ENCODE peak calls at places on chromosomes 7 and 10, in ten cellular contexts. G is neuronal stem cell, X is aorta, V is IMR-90, Y is heart left ventricle, M is NT2/D1, J is thyroid gland, C is AG10803, F is brain microvascular endothelial cell, W is uterus. O is an unnamed sample.

GRCh38 chr10:22334414-22335203 is 10.7 kb upstream of the SPAG6 start:
- DNase-seq in G (peak), W (no peak), C (no peak), Y (no peak), J (no peak), F (no peak), M (no peak), X (peak), V (no peak), O (no peak)

GRCh38 chr7:102390697-102391484 is 5.3 kb upstream of the PRKRIP1 start:
- DNase-seq in V (peak), C (peak), W (peak), G (peak), J (peak), X (peak), Y (peak), M (peak), F (peak), O (peak)

GRCh38 chr10:73793456-73793855 is 8.1 kb downstream of the ZSWIM8 start:
- DNase-seq in V (no peak), M (no peak), J (no peak), X (peak), F (no peak), Y (no peak), W (no peak), G (no peak), C (no peak), O (no peak)

GRCh38 chr10:18140149-18140956 is at the start of gene CACNB2:
- DNase-seq in F (no peak), G (peak), J (peak), Y (peak), M (no peak), X (peak), C (peak), W (peak), V (peak), O (peak)

GRCh38 chr7:129786825-129787563 is 165.8 kb downstream of the UBE2H start:
- DNase-seq in W (no peak), M (no peak), X (no peak), J (no peak), F (no peak), G (no peak), Y (no peak), C (no peak), V (no peak), O (no peak)

GRCh38 chr10:29130190-29130673 is 158.6 kb upstream of the LYZL1 start:
- DNase-seq in G (no peak), J (no peak), C (peak), Y (no peak), X (no peak), F (no peak), M (no peak), W (no peak), V (peak), O (no peak)

GRCh38 chr7:41110186-41110585 is 592.7 kb downstream of the INHBA start:
- DNase-seq in J (no peak), W (no peak), M (no peak), C (no peak), F (peak), V (peak), G (no peak), Y (no peak), X (no peak), O (no peak)

GRCh38 chr7:88150018-88150417 is 69.8 kb downstream of the SRI start:
- DNase-seq in G (no peak), V (no peak), Y (no peak), C (no peak), F (no peak), W (no peak), X (no peak), J (no peak), M (no peak), O (no peak)

GRCh38 chr10:119454990-119455389 is 87.5 kb downstream of the RGS10 start:
- DNase-seq in J (no peak), X (no peak), G (no peak), M (no peak), F (no peak), V (no peak), C (no peak), W (no peak), Y (no peak), O (no peak)

GRCh38 chr10:69456880-69457693 is 5.8 kb downstream of the TSPAN15 start:
- DNase-seq in F (no peak), G (no peak), X (no peak), Y (no peak), W (no peak), M (no peak), J (no peak), C (no peak), V (no peak), O (no peak)

GRCh38 chr7:117259626-117260025 is 63.2 kb downstream of the WNT2 start:
- DNase-seq in F (no peak), G (no peak), V (peak), X (no peak), C (peak), W (no peak), M (no peak), J (no peak), Y (no peak), O (no peak)

GRCh38 chr7:17333227-17333626 is 34.8 kb downstream of the AHR start:
- DNase-seq in M (no peak), F (no peak), Y (no peak), G (no peak), C (no peak), W (no peak), J (no peak), X (no peak), V (peak), O (no peak)

GRCh38 chr7:43108255-43109011 is 4.0 kb upstream of the HECW1 start:
- DNase-seq in W (no peak), F (peak), M (peak), Y (peak), J (peak), X (peak), G (peak), V (peak), C (peak), O (peak)

GRCh38 chr10:6721480-6721879 is 141.4 kb upstream of the PRKCQ start:
- DNase-seq in J (no peak), W (peak), G (no peak), V (peak), X (no peak), Y (peak), F (peak), C (peak), M (no peak), O (peak)

GRCh38 chr10:69629897-69630650 is at the start of gene FAM241B:
- DNase-seq in M (peak), C (no peak), J (peak), W (peak), G (peak), F (no peak), V (peak), X (peak), Y (peak), O (peak)

GRCh38 chr10:49168821-49169495 is 19.2 kb downstream of the TMEM273 start:
- DNase-seq in W (no peak), G (no peak), Y (no peak), X (no peak), C (peak), V (peak), J (no peak), F (no peak), M (no peak), O (peak)

GRCh38 chr7:79683916-79684315 is 230.4 kb upstream of the MAGI2 start:
- DNase-seq in W (no peak), V (no peak), M (no peak), F (no peak), J (no peak), G (no peak), X (no peak), C (no peak), Y (no peak), O (no peak)

GRCh38 chr10:14681305-14681704 is 93.4 kb downstream of the FAM107B start:
- DNase-seq in V (peak), G (no peak), W (no peak), C (no peak), J (no peak), Y (no peak), F (peak), M (no peak), X (no peak), O (no peak)

GRCh38 chr7:142569851-142570250 is 179.4 kb upstream of the PRSS1 start:
- DNase-seq in V (peak), G (no peak), Y (no peak), J (no peak), C (no peak), M (no peak), F (peak), W (no peak), X (no peak), O (no peak)

GRCh38 chr7:158300427-158300826 is 287.2 kb downstream of the PTPRN2 start:
- DNase-seq in W (no peak), X (no peak), M (no peak), J (no peak), V (no peak), C (no peak), Y (no peak), F (no peak), G (no peak), O (no peak)

GRCh38 chr10:55631071-55631654 is 729.9 kb downstream of the ZWINT start:
- DNase-seq in Y (peak), C (peak), G (peak), X (peak), J (peak), F (peak), V (no peak), W (no peak), M (peak), O (peak)

GRCh38 chr7:102097601-102098161 is 189.0 kb upstream of the SH2B2 start:
- DNase-seq in G (peak), X (no peak), V (peak), Y (no peak), W (no peak), M (no peak), J (no peak), C (peak), F (no peak), O (no peak)

GRCh38 chr7:33757563-33758165 is 147.7 kb upstream of the BMPER start:
- DNase-seq in G (peak), X (no peak), J (no peak), F (peak), W (peak), V (peak), M (peak), Y (no peak), C (peak), O (peak)

DNA sequence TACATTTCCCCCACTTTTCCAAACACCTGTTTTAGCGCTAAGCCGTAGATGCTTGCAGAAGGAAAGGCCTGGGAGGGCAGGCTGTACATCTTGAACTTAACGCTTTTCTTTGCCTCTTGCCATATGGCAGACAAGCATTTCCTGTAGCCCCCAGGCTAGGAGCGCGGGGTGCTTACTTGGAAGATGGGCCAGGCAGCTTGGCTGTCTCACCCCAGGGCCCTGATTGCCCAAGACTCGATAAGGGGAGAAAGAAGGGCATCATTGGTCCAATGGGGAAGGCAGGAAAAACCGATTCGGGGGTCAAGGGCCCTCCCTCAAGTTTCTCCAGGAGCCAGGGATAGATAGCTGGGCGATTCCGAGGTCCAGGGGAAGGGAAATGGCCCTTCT is 1.7 kb downstream of the HOXA10 start:
- DNase-seq in J (no peak), F (no peak), G (no peak), Y (no peak), C (peak), V (no peak), M (no peak), X (no peak), W (no peak), O (no peak)
- H3K4me3 ChIP-seq in J (no peak), F (no peak), G (no peak), Y (no peak), C (peak), V (no peak), M (no peak), X (no peak), W (peak), O (no peak)

GRCh38 chr10:110395350-110396283 is 90.9 kb upstream of the SMNDC1 start:
- DNase-seq in Y (peak), J (peak), M (no peak), V (peak), C (peak), X (no peak), G (no peak), F (peak), W (peak), O (no peak)
- H3K4me3 ChIP-seq in Y (no peak), J (no peak), M (no peak), V (no peak), C (no peak), X (no peak), G (no peak), F (no peak), W (no peak), O (no peak)

DNA sequence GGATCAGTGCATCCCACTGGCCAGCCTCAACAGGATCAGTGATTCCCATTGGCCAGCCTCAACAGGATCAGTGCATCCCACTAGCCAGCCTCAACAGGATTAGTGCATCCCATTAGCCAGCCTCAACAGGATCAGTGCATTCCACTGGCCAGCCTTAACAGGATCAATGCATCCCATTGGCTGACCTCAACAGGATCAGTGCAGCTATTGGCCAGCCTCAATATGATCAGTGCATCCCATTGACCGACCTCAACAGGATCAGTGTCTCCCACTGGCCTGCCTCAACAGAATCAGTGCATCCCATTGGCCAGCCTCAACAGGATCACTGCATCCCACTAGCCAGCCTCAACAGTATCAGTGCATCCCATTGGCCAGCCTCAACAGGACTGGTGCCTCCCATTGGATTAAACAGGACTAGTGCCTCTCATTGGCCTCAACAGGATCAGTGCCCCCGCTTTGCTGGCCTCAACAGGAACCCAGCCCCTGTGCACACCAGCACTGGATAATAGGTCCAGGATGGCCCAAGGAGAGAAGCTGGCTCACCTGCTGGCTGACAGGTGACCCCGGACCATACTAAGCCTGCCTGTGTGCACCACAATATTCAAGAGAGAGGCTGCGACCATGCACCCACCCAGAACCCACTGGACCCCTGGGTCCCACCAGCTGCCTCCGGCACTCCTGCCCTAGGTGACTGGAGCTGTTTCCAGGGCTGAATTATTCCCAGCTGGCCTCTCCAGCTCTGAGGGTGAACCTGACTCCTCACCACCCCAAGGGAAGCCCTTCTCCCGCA is 59.9 kb downstream of the PDGFA start:
- DNase-seq in W (no peak), M (no peak), V (no peak), G (no peak), Y (no peak), J (no peak), C (no peak), F (no peak), X (peak), O (no peak)
- H3K4me3 ChIP-seq in W (no peak), M (no peak), V (no peak), G (no peak), Y (no peak), J (no peak), C (no peak), F (no peak), X (no peak), O (no peak)

DNA sequence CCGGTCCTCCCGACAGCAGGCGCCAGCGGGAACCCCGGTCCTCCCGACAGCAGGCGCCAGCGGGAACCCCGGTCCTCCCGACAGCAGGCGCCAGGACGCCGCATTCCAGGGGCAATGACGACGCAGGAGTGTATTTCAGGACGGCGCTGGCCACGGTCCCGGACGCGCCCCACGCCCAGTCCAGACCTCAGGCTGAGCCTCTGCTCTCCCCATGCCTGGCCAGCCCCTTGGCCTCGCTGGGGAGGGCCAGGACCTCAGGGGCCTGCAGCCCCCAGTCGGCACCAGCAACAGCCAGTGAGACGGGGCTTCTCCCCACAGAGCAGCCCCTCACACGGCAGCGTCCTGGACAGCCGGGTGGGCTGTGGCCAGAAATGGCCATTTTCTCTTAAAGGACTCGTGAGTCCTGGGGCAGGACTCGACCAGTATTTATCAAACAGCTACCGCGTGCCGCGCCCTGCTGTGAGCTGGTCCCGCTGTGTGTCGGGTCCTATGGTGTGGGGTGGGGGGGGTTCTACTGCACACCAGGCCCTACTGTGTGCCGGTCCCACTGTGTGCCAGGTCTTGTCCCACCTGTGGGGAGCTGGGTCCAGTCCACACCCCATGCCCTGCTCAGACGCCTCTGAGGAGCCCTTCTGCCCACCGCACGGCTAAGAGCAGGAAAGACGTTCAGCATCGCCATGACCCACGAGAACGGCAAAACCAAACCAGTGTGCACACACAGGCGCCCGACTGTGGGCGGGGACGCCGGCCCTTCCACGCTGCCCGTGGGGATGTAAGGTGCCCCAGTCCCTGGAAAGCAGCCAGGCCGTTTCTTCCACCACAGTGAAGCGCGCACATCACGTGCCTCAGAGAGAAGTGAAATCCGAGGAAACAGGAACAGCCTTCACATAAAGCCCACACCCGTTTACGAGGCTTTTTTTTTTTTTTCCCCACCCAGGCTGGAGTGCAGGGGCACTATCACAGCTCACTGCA is 33.3 kb downstream of the GET4 start:
- DNase-seq in Y (peak), M (no peak), G (peak), J (peak), V (peak), X (peak), W (no peak), C (peak), F (no peak), O (peak)
- H3K4me3 ChIP-seq in Y (no peak), M (peak), G (peak), J (no peak), V (no peak), X (no peak), W (no peak), C (peak), F (no peak), O (peak)

GRCh38 chr10:100968037-100968736 is 1.1 kb upstream of the SEMA4G start:
- DNase-seq in M (no peak), W (no peak), G (no peak), F (no peak), J (no peak), X (no peak), C (no peak), Y (no peak), V (no peak), O (no peak)

GRCh38 chr10:100965820-100966219 is 3.5 kb upstream of the SEMA4G start:
- DNase-seq in F (no peak), C (no peak), V (no peak), J (no peak), G (no peak), M (no peak), X (no peak), W (no peak), Y (no peak), O (no peak)

GRCh38 chr10:100968839-100969174 is 497 bp upstream of the SEMA4G start:
- DNase-seq in V (no peak), W (no peak), G (no peak), X (no peak), M (no peak), C (no peak), J (no peak), F (no peak), Y (no peak), O (no peak)

GRCh38 chr10:100967332-100967731 is 2.0 kb upstream of the SEMA4G start:
- DNase-seq in V (no peak), J (no peak), M (no peak), G (no peak), C (no peak), W (no peak), Y (no peak), X (no peak), F (no peak), O (no peak)

DNA sequence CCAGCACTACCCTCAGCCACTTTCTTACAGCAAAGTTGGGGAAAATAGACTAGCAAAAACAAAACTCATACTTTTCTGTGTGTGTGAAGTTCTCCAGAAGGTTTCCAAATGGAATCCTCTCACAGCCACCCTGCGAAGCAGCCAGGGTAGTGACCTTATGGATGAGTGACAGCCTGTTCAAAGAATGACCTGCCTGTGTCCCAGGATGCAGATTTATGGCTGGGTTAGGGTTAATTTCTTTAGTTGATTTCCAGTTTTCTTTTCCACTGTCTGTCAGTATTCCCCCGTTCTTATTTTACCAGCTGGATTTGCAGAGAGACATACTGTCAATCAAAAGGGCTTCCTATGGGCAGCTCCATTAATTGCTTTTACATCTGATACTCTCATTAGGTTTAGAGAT is 2.4 kb upstream of the SEMA4G start:
- DNase-seq in F (no peak), X (no peak), J (no peak), C (no peak), M (no peak), W (no peak), V (no peak), Y (no peak), G (no peak), O (no peak)
- H3K4me3 ChIP-seq in F (no peak), X (no peak), J (no peak), C (no peak), M (no peak), W (no peak), V (no peak), Y (no peak), G (no peak), O (no peak)

GRCh38 chr10:129028425-129028824 is 438.6 kb upstream of the MGMT start:
- DNase-seq in F (no peak), V (no peak), G (no peak), C (no peak), W (no peak), M (no peak), Y (no peak), X (no peak), J (no peak), O (no peak)
- H3K4me3 ChIP-seq in F (no peak), V (no peak), G (no peak), C (no peak), W (no peak), M (no peak), Y (no peak), X (no peak), J (no peak), O (no peak)

GRCh38 chr7:77983973-77984372 is 185.4 kb downstream of the PHTF2 start:
- DNase-seq in W (no peak), M (no peak), X (no peak), Y (no peak), F (no peak), C (no peak), V (no peak), G (no peak), J (no peak), O (no peak)

GRCh38 chr7:77989981-77990566 is 191.5 kb downstream of the PHTF2 start:
- DNase-seq in X (no peak), J (no peak), W (no peak), Y (no peak), C (no peak), M (peak), F (no peak), G (no peak), V (no peak), O (no peak)

GRCh38 chr7:77982926-77983550 is 184.5 kb downstream of the PHTF2 start:
- DNase-seq in V (no peak), F (no peak), M (no peak), Y (no peak), G (no peak), C (no peak), W (no peak), J (no peak), X (no peak), O (no peak)

GRCh38 chr7:77985974-77986339 is 187.4 kb downstream of the PHTF2 start:
- DNase-seq in J (no peak), C (no peak), W (no peak), V (no peak), M (no peak), Y (no peak), F (no peak), X (no peak), G (no peak), O (no peak)

GRCh38 chr7:77985232-77985973 is 186.8 kb downstream of the PHTF2 start:
- DNase-seq in W (no peak), V (no peak), F (no peak), M (no peak), Y (no peak), X (peak), C (no peak), G (no peak), J (no peak), O (no peak)
- H3K4me3 ChIP-seq in W (no peak), V (no peak), F (no peak), M (no peak), Y (no peak), X (no peak), C (no peak), G (no peak), J (no peak), O (no peak)

GRCh38 chr10:102046095-102046494 is 9.9 kb downstream of the ARMH3 start:
- DNase-seq in C (no peak), F (no peak), V (no peak), M (no peak), Y (no peak), X (no peak), G (no peak), J (no peak), W (no peak), O (no peak)
- H3K4me3 ChIP-seq in C (no peak), F (no peak), V (no peak), M (no peak), Y (no peak), X (no peak), G (no peak), J (no peak), W (no peak), O (no peak)

O was measured in heart right ventricle.